ENCODE peak calls at places on chromosomes 4 and X, in nine cellular contexts. W is tibial nerve, E is glutamatergic neuron, Q is astrocyte, C is RWPE1, A is mucosa of descending colon, M is GM13977, G is SK-N-SH, D is GM06990. N is an unnamed sample.

GRCh38 chrX:86023806-86024205 is 23.6 kb downstream of the CHM start:
- DNase-seq in G (no peak), W (no peak), D (no peak), Q (no peak), M (no peak), C (no peak), E (no peak), A (no peak), N (no peak)

GRCh38 chrX:51608071-51608470 is 10.6 kb downstream of the CENPVL3 start:
- DNase-seq in G (no peak), Q (peak), M (no peak), D (no peak), A (no peak), C (no peak), W (no peak), E (no peak), N (no peak)

GRCh38 chr4:184039963-184040383 is 134.9 kb downstream of the STOX2 start:
- DNase-seq in W (no peak), G (no peak), M (peak), Q (no peak), A (no peak), C (no peak), E (peak), D (no peak), N (no peak)

GRCh38 chrX:8042304-8042703 is 115.1 kb upstream of the PNPLA4 start:
- DNase-seq in G (peak), A (no peak), Q (no peak), E (no peak), W (no peak), M (no peak), C (no peak), D (no peak), N (no peak)

GRCh38 chrX:48702716-48703115 is 6.2 kb downstream of the SUV39H1 start:
- DNase-seq in Q (no peak), D (no peak), M (no peak), E (no peak), G (no peak), C (no peak), W (no peak), A (no peak), N (no peak)

GRCh38 chr4:149845643-149846208 is 30.1 kb upstream of the IQCM start:
- DNase-seq in W (no peak), E (no peak), D (no peak), Q (no peak), G (no peak), C (no peak), A (no peak), M (no peak), N (no peak)

GRCh38 chr4:172515266-172515879 is 653.2 kb upstream of the GALNT7 start:
- DNase-seq in G (no peak), Q (peak), W (no peak), A (no peak), E (no peak), C (no peak), D (no peak), M (no peak), N (no peak)

GRCh38 chrX:131264053-131264452 is 25.1 kb downstream of the IGSF1 start:
- DNase-seq in C (no peak), W (no peak), D (no peak), A (no peak), Q (no peak), G (no peak), E (no peak), M (no peak), N (no peak)

GRCh38 chrX:50813843-50814661 is at the start of gene SHROOM4:
- DNase-seq in E (peak), Q (peak), M (no peak), A (peak), C (no peak), W (peak), D (no peak), G (peak), N (peak)

GRCh38 chrX:19682712-19683331 is 167.5 kb upstream of the MAP3K15 start:
- DNase-seq in D (peak), A (peak), M (peak), Q (peak), W (peak), G (peak), C (no peak), E (peak), N (peak)

GRCh38 chr4:43456383-43456782 is 563.9 kb downstream of the GRXCR1 start:
- DNase-seq in E (no peak), G (no peak), W (no peak), Q (peak), D (no peak), M (no peak), C (peak), A (no peak), N (no peak)

GRCh38 chr4:1002131-1002630 is 9.0 kb upstream of the SLC26A1 start:
- DNase-seq in W (peak), M (no peak), Q (no peak), E (no peak), D (no peak), G (no peak), A (no peak), C (no peak), N (no peak)

GRCh38 chrX:148823986-148824385 is 323.6 kb downstream of the AFF2 start:
- DNase-seq in C (no peak), A (no peak), Q (no peak), W (no peak), G (no peak), D (no peak), E (no peak), M (no peak), N (no peak)

GRCh38 chr4:159145318-159146006 is 42.6 kb downstream of the RAPGEF2 start:
- DNase-seq in Q (no peak), E (no peak), M (no peak), W (no peak), A (no peak), D (no peak), C (no peak), G (no peak), N (no peak)

GRCh38 chr4:122992111-122992510 is 69.7 kb upstream of the NUDT6 start:
- DNase-seq in A (no peak), M (no peak), E (no peak), G (no peak), W (no peak), Q (peak), D (no peak), C (peak), N (no peak)

GRCh38 chrX:154325541-154325940 is 29.9 kb downstream of the TKTL1 start:
- DNase-seq in Q (peak), C (no peak), D (no peak), A (peak), E (no peak), G (no peak), W (no peak), M (no peak), N (no peak)

GRCh38 chrX:44227981-44228380 is 115.5 kb downstream of the EFHC2 start:
- DNase-seq in A (no peak), C (no peak), W (no peak), D (no peak), M (no peak), G (no peak), E (no peak), Q (no peak), N (no peak)

GRCh38 chr4:8191136-8191747 is 7.8 kb upstream of the SH3TC1 start:
- DNase-seq in W (peak), A (no peak), Q (peak), D (peak), M (peak), E (peak), C (peak), G (no peak), N (no peak)

GRCh38 chr4:48141048-48141447 is 7.0 kb upstream of the TXK start:
- DNase-seq in C (peak), A (no peak), M (peak), W (no peak), E (no peak), Q (peak), G (peak), D (no peak), N (no peak)

GRCh38 chr4:176778491-176778890 is 14.2 kb downstream of the VEGFC start:
- DNase-seq in A (no peak), M (no peak), Q (peak), G (no peak), C (peak), W (no peak), D (no peak), E (no peak), N (no peak)

DNA sequence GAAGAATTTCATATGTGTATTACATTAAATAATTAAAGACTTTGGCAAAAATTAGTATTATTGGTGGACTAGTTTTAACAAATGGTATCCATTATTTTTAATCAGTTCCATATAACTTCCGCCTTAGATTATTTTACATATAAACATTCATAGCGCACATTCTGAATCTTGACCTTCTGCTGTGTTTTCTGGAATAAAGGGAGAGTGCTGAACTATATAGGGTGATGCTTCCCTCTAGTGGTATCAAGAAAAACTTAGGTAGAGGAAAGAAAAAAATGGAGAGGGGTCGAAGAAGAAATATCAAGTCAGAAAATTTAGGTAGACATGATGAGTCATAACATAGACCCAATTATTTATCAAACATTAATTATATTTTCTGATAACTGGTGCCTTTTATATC is 155.6 kb upstream of the PACRGL start:
- DNase-seq in W (no peak), D (peak), Q (peak), C (peak), M (no peak), E (no peak), A (no peak), G (peak), N (no peak)
- TF ChIP-seq CTCF in W (peak), D (peak), Q (peak), C (peak), M (no peak), E (peak), A (no peak), G (peak), N (peak)

DNA sequence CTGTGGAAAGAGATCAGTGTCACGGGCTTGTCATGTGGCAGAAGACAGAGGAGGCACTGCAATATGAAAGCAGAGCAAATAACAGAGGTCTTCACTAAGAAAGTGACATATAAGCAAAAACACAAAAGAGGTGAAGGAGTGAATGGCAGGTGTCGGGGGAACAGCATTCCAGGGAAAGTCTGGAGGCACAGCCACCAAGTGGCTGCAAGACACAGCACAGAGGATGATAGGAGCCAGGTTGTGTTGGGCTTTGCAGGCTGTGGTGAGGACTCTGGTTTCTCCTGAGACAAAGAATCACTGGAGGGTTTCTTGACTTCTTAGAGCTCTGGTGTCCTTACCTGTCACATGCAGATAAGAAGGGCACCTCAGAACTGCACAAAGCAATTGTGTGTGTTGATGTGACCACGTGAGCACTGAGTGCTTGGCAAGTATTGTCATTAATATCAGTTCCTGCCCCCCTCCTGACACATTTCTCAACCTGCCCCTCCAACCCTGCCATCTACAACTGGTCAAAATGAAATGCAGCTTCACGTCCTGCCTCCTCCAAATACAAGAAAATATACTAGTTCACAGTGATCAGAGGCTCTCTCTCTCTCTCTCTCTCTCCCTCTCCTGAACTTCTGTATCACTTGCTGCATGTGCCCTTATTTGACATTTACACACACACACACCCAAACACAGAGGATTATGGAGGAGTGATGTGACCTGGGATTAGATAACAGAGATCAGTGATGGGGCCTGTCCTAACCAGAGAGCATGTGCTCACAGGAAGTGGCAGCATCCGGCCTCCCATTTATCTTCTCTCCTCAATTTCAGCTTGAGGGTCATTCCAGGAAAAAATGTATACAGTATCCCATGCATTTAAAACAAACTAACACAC is 143.2 kb downstream of the TSPAN5 start:
- DNase-seq in D (no peak), A (no peak), E (no peak), Q (no peak), W (peak), C (no peak), G (peak), M (no peak), N (no peak)
- TF ChIP-seq CTCF in D (no peak), A (no peak), E (no peak), Q (no peak), W (no peak), C (no peak), G (no peak), M (no peak), N (no peak)

DNA sequence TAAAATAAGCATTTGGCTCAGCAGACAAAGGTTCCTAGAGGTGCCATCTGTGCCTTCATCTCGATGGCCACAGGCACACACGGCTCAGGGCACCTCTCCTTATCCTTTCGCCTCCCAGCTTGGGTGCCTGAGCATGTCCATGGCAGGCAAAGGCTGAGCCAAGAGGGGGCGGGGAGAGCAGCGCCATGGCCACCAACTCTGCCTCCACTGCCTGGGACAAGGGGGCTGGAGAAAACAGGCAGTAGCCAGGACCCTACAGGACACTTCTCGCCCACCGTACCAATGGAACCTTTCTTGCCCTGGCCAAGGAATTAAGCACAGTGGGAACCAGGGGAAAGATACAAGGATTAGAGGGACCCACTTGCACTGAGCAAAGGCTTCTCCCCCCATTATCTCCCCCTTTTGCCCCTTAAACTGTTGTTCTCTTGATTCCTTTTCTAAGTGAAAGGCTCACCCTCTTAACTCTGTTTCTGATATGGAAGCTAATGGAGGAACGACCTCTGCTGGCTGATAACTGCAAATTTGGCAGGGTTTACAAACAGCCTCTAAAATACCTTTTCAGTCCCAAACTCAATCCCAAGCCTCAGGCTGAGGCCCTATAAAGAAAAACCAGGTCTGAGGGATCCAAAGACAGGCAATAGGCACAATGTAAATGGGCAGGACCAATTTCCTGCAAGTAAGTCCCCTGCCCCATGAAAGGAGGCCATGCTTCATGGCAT is 335.2 kb downstream of the ADAM29 start:
- DNase-seq in A (no peak), Q (no peak), G (no peak), E (no peak), W (no peak), D (no peak), C (no peak), M (no peak), N (no peak)
- TF ChIP-seq CTCF in A (no peak), Q (no peak), G (peak), E (no peak), W (no peak), D (peak), C (no peak), M (peak), N (peak)

GRCh38 chr4:186015212-186015817 is 53.6 kb upstream of the TLR3 start:
- DNase-seq in E (no peak), G (no peak), Q (no peak), A (no peak), M (no peak), D (no peak), W (no peak), C (no peak), N (no peak)
- TF ChIP-seq CTCF in E (no peak), G (no peak), Q (no peak), A (no peak), M (no peak), D (no peak), W (no peak), C (no peak), N (no peak)

GRCh38 chr4:114180481-114180880 is 201.0 kb upstream of the ARSJ start:
- DNase-seq in Q (peak), A (no peak), C (no peak), W (peak), M (no peak), G (no peak), E (peak), D (no peak), N (peak)
- TF ChIP-seq CTCF in Q (peak), A (no peak), C (peak), W (peak), M (peak), G (peak), E (no peak), D (peak), N (peak)

GRCh38 chr4:108833041-108833440 is 70.2 kb upstream of the ETNPPL start:
- DNase-seq in M (no peak), W (no peak), C (no peak), D (no peak), E (no peak), Q (no peak), G (no peak), A (no peak), N (no peak)
- TF ChIP-seq CTCF in M (no peak), W (no peak), C (no peak), D (no peak), E (no peak), Q (peak), G (no peak), A (no peak), N (peak)

N was measured in neural crest cell.